ENCODE peak calls at places on chromosome 11, in eight cellular contexts. J, U, B, S, M, Y, Z and L are unnamed samples.

GRCh38 chr11:88402192-88402715 is 64.7 kb upstream of the CTSC start:
- DNase-seq in S (no peak), U (no peak), B (no peak), Z (peak; percentile 84), J (no peak), M (peak; percentile 90), Y (no peak), L (no peak)

GRCh38 chr11:69419662-69420061 is 61.8 kb upstream of the LINC01488 start:
- DNase-seq in B (no peak), Z (no peak), J (no peak), U (no peak), S (no peak), M (no peak), Y (no peak), L (no peak)

GRCh38 chr11:79314906-79315689 is 125.7 kb downstream of the TENM4 start:
- DNase-seq in S (no peak), M (no peak), U (no peak), Y (no peak), J (no peak), B (peak; percentile 80), Z (peak; percentile 14), L (no peak)

GRCh38 chr11:119617343-119617713 is 111.7 kb downstream of the NECTIN1 start:
- DNase-seq in Y (no peak), Z (peak; percentile 22), U (no peak), B (no peak), J (no peak), M (no peak), S (no peak), L (no peak)

GRCh38 chr11:2573240-2574042 is 126.4 kb downstream of the KCNQ1OT1 start:
- DNase-seq in J (no peak), U (no peak), B (no peak), S (peak; percentile 33), M (no peak), Z (no peak), Y (no peak), L (no peak)

GRCh38 chr11:34263462-34264186 is 94.2 kb downstream of the ABTB2 start:
- DNase-seq in B (no peak), U (no peak), S (peak; percentile 73), Z (peak; percentile 83), Y (no peak), M (peak; percentile 88), J (peak; percentile 99), L (no peak)

GRCh38 chr11:61756452-61757212 is 4.2 kb downstream of the MYRF start:
- DNase-seq in M (peak; percentile 26), Z (no peak), U (no peak), Y (no peak), S (no peak), B (no peak), J (peak; percentile 56), L (peak; percentile 22)

GRCh38 chr11:1838077-1838425 is 730 bp upstream of the TNNI2 start:
- DNase-seq in Z (no peak), B (no peak), Y (no peak), M (no peak), S (peak; percentile 48), U (no peak), J (no peak), L (no peak)

GRCh38 chr11:21615871-21616270 is 577.0 kb upstream of the ANO5 start:
- DNase-seq in Y (no peak), Z (no peak), J (no peak), U (no peak), B (no peak), S (no peak), M (no peak), L (no peak)

GRCh38 chr11:46369458-46370152 is 11.9 kb upstream of the MDK start:
- DNase-seq in B (peak; percentile 88), S (no peak), U (peak; percentile 50), J (peak; percentile 48), Z (peak; percentile 80), M (peak; percentile 55), Y (peak; percentile 22), L (peak; percentile 44)

DNA sequence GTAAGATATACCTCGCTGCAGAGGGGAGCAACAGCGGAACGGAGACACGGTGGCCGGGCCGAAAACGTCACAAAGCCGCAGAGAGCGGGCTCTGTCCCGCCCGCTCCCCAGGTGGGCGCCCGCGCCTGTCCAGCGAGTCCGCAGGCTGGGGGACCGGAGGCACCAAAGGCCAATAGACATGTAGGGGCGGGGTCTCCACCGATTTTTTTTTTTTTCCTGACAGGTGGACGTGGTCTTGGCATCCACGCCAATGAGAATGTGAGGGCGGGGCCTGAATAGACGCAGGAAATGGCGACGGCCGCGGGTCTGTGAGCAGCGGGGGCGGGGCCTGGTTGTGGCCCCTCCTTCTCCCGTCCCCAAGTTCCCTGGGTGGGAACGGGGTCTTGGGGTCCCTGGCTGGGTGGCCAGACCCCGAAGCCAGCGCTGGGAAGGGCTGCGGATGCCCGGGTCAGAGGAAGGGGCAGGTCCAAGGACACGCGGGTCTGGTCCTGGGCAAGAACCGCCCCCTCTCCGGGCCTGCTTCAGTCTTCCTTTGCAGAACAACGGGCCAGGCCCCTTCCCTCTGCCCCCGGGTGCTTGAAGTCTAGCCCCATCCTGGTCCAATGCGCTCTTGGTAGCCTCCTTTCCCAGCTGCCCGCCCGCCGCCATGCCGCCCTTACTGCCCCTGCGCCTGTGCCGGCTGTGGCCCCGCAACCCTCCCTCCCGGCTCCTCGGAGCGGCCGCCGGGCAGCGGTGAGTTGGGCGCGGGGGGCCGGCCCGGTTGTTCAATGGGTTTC is at the start of gene DNAJC4:
- DNase-seq in Z (peak; percentile 91), B (peak; percentile 98), J (peak; percentile 89), Y (peak; percentile 94), M (peak; percentile 76), U (peak; percentile 87), S (peak; percentile 95), L (peak; percentile 71)
- H3K27ac ChIP-seq in Z (peak within 1 kb of the TSS; percentile 19), B (peak within 1 kb of the TSS; percentile 61), J (peak within 1 kb of the TSS; percentile 61), Y (peak within 1 kb of the TSS; percentile 95), M (peak within 1 kb of the TSS; percentile 56), U (peak within 1 kb of the TSS; percentile 77), S (peak within 1 kb of the TSS; percentile 86), L (peak within 1 kb of the TSS; percentile 86)

DNA sequence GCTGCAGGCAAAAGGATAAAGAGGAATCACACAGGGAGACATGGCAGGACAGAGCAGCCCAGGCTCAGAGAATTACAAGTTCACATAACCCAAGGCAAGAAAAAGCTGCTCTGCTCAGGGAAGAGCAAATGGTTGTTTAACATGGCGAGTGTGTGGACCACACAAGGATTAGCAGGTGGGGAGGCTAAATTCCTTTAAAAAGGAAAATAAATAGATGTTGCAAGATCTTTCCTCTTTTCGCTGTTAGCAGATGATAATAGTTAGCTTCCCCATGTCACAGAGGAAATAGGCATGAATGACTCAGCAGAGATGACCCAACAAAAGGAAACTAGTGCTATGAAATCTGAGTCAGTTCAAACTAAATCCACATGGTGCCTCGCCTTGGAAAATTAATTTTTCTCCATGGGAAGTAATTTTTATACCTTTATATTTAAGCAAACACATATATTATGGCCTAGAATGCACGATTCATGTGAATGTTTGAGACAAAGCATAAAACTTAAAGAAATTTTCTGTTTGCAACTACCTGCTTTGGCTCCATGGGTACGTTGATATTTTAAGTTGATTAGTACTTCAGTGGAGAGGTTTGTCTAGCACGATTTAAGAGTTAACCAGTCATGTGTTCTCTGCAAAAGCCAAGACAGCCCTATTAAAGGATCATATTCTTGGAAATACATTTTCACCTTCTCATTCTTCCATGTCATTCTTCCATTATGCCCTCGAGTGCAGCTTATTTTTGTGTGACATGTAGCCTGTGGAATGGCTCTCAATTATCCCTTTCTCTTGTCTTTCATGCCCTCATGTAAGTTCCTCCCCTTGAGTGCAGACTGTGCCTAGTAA is 38.5 kb upstream of the FJX1 start:
- DNase-seq in B (no peak), U (no peak), Z (peak; percentile 94), J (peak; percentile 46), M (peak; percentile 84), S (no peak), Y (peak; percentile 44), L (no peak)
- H3K27ac ChIP-seq in B (no peak overlapping the region), U (no peak overlapping the region), Z (peak overlapping the region; percentile 73), J (no peak overlapping the region), M (peak overlapping the region; percentile 70), S (no peak overlapping the region), Y (peak overlapping the region; percentile 34), L (no peak overlapping the region)

DNA sequence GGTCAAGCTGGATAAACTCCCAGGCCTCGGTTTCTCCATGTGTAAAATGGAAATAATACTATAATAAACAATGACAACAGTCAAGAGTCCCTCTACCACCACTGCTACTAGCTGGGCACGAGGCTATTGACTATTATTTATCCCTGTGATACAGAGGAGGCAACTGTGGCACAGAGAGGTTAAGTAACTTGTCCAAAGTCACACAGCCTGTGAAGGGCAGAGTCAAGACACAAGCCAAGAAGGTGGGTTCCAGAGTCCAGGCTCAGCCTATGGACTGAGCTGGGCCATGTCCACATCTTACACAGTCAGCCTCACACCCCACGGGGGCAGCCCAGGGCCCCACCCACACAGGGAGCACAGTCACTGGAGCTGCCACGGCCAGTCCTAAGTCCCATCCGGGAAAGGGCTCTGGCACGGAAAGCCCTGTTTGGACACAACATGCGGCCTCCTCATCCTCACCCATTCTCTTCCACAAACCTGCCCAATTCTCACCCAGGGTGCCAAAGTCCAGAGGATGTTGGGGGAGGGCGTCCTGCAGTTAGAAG is 384.0 kb downstream of the SHANK2 start:
- DNase-seq in Y (no peak), B (no peak), U (no peak), M (no peak), Z (no peak), J (no peak), S (no peak), L (no peak)
- H3K27ac ChIP-seq in Y (no peak overlapping the region), B (no peak overlapping the region), U (no peak overlapping the region), M (no peak overlapping the region), Z (no peak overlapping the region), J (no peak overlapping the region), S (no peak overlapping the region), L (no peak overlapping the region)

GRCh38 chr11:117219001-117219400 is 12.9 kb downstream of the PCSK7 start:
- DNase-seq in Y (no peak), S (no peak), M (no peak), J (no peak), Z (no peak), B (no peak), U (no peak), L (no peak)
- H3K27ac ChIP-seq in Y (peak overlapping the region; percentile 92), S (no peak overlapping the region), M (no peak overlapping the region), J (no peak overlapping the region), Z (no peak overlapping the region), B (no peak overlapping the region), U (no peak overlapping the region), L (no peak overlapping the region)

DNA sequence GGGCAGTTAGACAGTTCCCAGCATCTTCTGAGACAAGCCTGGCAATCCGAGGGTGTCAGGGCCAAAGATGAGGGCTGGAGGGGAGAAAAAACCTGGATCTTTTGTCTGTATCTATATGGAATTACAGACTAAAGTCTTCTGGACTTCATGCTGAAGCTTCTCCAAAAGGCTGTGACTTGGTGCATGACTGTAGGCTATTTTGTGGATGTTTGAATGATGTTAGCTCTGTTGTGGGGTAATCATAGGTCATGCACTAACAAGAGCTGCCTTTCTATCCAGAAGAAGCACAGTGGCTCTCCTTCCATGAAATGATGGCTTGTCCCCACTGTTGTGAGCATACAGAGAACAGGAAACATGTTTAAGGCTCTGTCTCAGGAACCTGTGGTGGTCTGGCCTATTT is 263.3 kb upstream of the PLET1 start:
- DNase-seq in J (no peak), Y (no peak), M (no peak), B (no peak), U (no peak), Z (peak; percentile 30), S (no peak), L (no peak)
- H3K27ac ChIP-seq in J (no peak overlapping the region), Y (peak overlapping the region; percentile 73), M (no peak overlapping the region), B (no peak overlapping the region), U (no peak overlapping the region), Z (no peak overlapping the region), S (no peak overlapping the region), L (no peak overlapping the region)

DNA sequence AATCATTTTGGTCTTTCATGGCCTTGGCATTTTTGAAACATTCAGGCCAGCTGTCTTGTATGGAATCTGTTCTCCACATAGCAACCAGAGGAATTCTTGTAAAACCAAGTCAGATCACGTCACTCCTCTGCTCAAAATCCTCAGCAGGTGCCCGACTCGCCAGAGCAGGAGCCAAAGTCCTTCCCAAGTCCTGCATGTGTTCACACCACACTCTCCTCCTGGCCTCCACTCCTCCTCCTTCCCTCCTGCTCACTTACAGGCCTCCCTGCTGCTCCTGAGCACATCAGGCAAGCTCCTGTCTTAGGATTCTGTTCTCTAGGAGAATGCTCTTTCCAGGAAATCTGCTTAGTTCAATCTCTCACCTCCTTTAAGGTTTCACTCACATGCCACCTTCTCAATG is 6.9 kb upstream of the PSMC3 start:
- DNase-seq in Y (no peak), B (no peak), U (no peak), S (no peak), M (peak; percentile 20), J (no peak), Z (no peak), L (no peak)
- H3K27ac ChIP-seq in Y (no peak overlapping the region), B (no peak overlapping the region), U (no peak overlapping the region), S (no peak overlapping the region), M (no peak overlapping the region), J (no peak overlapping the region), Z (no peak overlapping the region), L (no peak overlapping the region)